ENCODE peak calls at places on chromosomes 1 and 21, in nine cellular contexts. One of them, this sample, is unnamed.

GRCh38 chr1:84862810-84863251 is 30.2 kb downstream of the LPAR3 start:
- DNase-seq in stimulated activated CD4-positive, alpha-beta T cell treated with anti-CD3 and anti-CD28 coated beads, Interleukin-4, amount 100 ng/mL, for 48 hours: peak
- DNase-seq in Calu3: no peak
- DNase-seq in uterus: no peak
- DNase-seq in AML-193: no peak
- DNase-seq in stomach: no peak
- DNase-seq in Caco-2: no peak
- DNase-seq in Daoy: no peak
- DNase-seq in astrocyte of the cerebellum: no peak
- DNase-seq in this sample: peak

GRCh38 chr1:77942400-77943140 is 36.3 kb downstream of the FUBP1 start:
- DNase-seq in stimulated activated CD4-positive, alpha-beta T cell treated with anti-CD3 and anti-CD28 coated beads, Interleukin-4, amount 100 ng/mL, for 48 hours: no peak
- DNase-seq in Calu3: no peak
- DNase-seq in uterus: no peak
- DNase-seq in AML-193: no peak
- DNase-seq in stomach: no peak
- DNase-seq in Caco-2: no peak
- DNase-seq in Daoy: no peak
- DNase-seq in astrocyte of the cerebellum: no peak
- DNase-seq in this sample: no peak

GRCh38 chr1:218531936-218532335 is 186.8 kb downstream of the TGFB2 start:
- DNase-seq in stimulated activated CD4-positive, alpha-beta T cell treated with anti-CD3 and anti-CD28 coated beads, Interleukin-4, amount 100 ng/mL, for 48 hours: no peak
- DNase-seq in Calu3: no peak
- DNase-seq in uterus: no peak
- DNase-seq in AML-193: no peak
- DNase-seq in stomach: no peak
- DNase-seq in Caco-2: no peak
- DNase-seq in Daoy: no peak
- DNase-seq in astrocyte of the cerebellum: no peak
- DNase-seq in this sample: no peak

GRCh38 chr21:36422279-36423098 is 37.3 kb downstream of the CHAF1B start:
- DNase-seq in stimulated activated CD4-positive, alpha-beta T cell treated with anti-CD3 and anti-CD28 coated beads, Interleukin-4, amount 100 ng/mL, for 48 hours: peak
- DNase-seq in Calu3: peak
- DNase-seq in uterus: no peak
- DNase-seq in AML-193: peak
- DNase-seq in stomach: peak
- DNase-seq in Caco-2: peak
- DNase-seq in Daoy: peak
- DNase-seq in astrocyte of the cerebellum: no peak
- DNase-seq in this sample: peak

GRCh38 chr1:31598980-31599379 is 18.5 kb upstream of the HCRTR1 start:
- DNase-seq in stimulated activated CD4-positive, alpha-beta T cell treated with anti-CD3 and anti-CD28 coated beads, Interleukin-4, amount 100 ng/mL, for 48 hours: no peak
- DNase-seq in Calu3: no peak
- DNase-seq in uterus: no peak
- DNase-seq in AML-193: no peak
- DNase-seq in stomach: no peak
- DNase-seq in Caco-2: no peak
- DNase-seq in Daoy: no peak
- DNase-seq in astrocyte of the cerebellum: no peak
- DNase-seq in this sample: no peak

GRCh38 chr1:11845641-11846335 is 1.8 kb downstream of the NPPA start:
- DNase-seq in stimulated activated CD4-positive, alpha-beta T cell treated with anti-CD3 and anti-CD28 coated beads, Interleukin-4, amount 100 ng/mL, for 48 hours: no peak
- DNase-seq in Calu3: no peak
- DNase-seq in uterus: no peak
- DNase-seq in AML-193: peak
- DNase-seq in stomach: no peak
- DNase-seq in Caco-2: no peak
- DNase-seq in Daoy: no peak
- DNase-seq in astrocyte of the cerebellum: peak
- DNase-seq in this sample: peak

GRCh38 chr1:80656011-80656627 is 1144.6 kb upstream of the ADGRL2 start:
- DNase-seq in stimulated activated CD4-positive, alpha-beta T cell treated with anti-CD3 and anti-CD28 coated beads, Interleukin-4, amount 100 ng/mL, for 48 hours: no peak
- DNase-seq in Calu3: peak
- DNase-seq in uterus: no peak
- DNase-seq in AML-193: no peak
- DNase-seq in stomach: peak
- DNase-seq in Caco-2: peak
- DNase-seq in Daoy: no peak
- DNase-seq in astrocyte of the cerebellum: no peak
- DNase-seq in this sample: no peak

GRCh38 chr1:86866665-86867064 is 47.3 kb downstream of the SELENOF start:
- DNase-seq in stimulated activated CD4-positive, alpha-beta T cell treated with anti-CD3 and anti-CD28 coated beads, Interleukin-4, amount 100 ng/mL, for 48 hours: no peak
- DNase-seq in Calu3: no peak
- DNase-seq in uterus: no peak
- DNase-seq in AML-193: no peak
- DNase-seq in stomach: no peak
- DNase-seq in Caco-2: no peak
- DNase-seq in Daoy: no peak
- DNase-seq in astrocyte of the cerebellum: no peak
- DNase-seq in this sample: no peak

GRCh38 chr1:228379666-228380065 is 27.0 kb downstream of the TRIM11 start:
- DNase-seq in stimulated activated CD4-positive, alpha-beta T cell treated with anti-CD3 and anti-CD28 coated beads, Interleukin-4, amount 100 ng/mL, for 48 hours: no peak
- DNase-seq in Calu3: no peak
- DNase-seq in uterus: no peak
- DNase-seq in AML-193: no peak
- DNase-seq in stomach: no peak
- DNase-seq in Caco-2: no peak
- DNase-seq in Daoy: no peak
- DNase-seq in astrocyte of the cerebellum: no peak
- DNase-seq in this sample: no peak

GRCh38 chr1:214966366-214966765 is 116.2 kb upstream of the KCNK2 start:
- DNase-seq in stimulated activated CD4-positive, alpha-beta T cell treated with anti-CD3 and anti-CD28 coated beads, Interleukin-4, amount 100 ng/mL, for 48 hours: no peak
- DNase-seq in Calu3: no peak
- DNase-seq in uterus: no peak
- DNase-seq in AML-193: no peak
- DNase-seq in stomach: no peak
- DNase-seq in Caco-2: no peak
- DNase-seq in Daoy: no peak
- DNase-seq in astrocyte of the cerebellum: no peak
- DNase-seq in this sample: no peak

GRCh38 chr1:57898531-57898930 is 474.7 kb upstream of the DAB1 start:
- DNase-seq in stimulated activated CD4-positive, alpha-beta T cell treated with anti-CD3 and anti-CD28 coated beads, Interleukin-4, amount 100 ng/mL, for 48 hours: no peak
- DNase-seq in Calu3: no peak
- DNase-seq in uterus: no peak
- DNase-seq in AML-193: no peak
- DNase-seq in stomach: no peak
- DNase-seq in Caco-2: no peak
- DNase-seq in Daoy: no peak
- DNase-seq in astrocyte of the cerebellum: no peak
- DNase-seq in this sample: no peak

GRCh38 chr1:192747942-192748341 is 60.9 kb upstream of the RGS2 start:
- DNase-seq in stimulated activated CD4-positive, alpha-beta T cell treated with anti-CD3 and anti-CD28 coated beads, Interleukin-4, amount 100 ng/mL, for 48 hours: no peak
- DNase-seq in Calu3: peak
- DNase-seq in uterus: no peak
- DNase-seq in AML-193: no peak
- DNase-seq in stomach: no peak
- DNase-seq in Caco-2: no peak
- DNase-seq in Daoy: no peak
- DNase-seq in astrocyte of the cerebellum: no peak
- DNase-seq in this sample: no peak

GRCh38 chr1:78114034-78114956 is 68.5 kb downstream of the GIPC2 start:
- DNase-seq in stimulated activated CD4-positive, alpha-beta T cell treated with anti-CD3 and anti-CD28 coated beads, Interleukin-4, amount 100 ng/mL, for 48 hours: peak
- DNase-seq in Calu3: peak
- DNase-seq in uterus: peak
- DNase-seq in AML-193: peak
- DNase-seq in stomach: peak
- DNase-seq in Caco-2: peak
- DNase-seq in Daoy: peak
- DNase-seq in astrocyte of the cerebellum: peak
- DNase-seq in this sample: peak

GRCh38 chr1:150022357-150022756 is 11.8 kb upstream of the OTUD7B start:
- DNase-seq in stimulated activated CD4-positive, alpha-beta T cell treated with anti-CD3 and anti-CD28 coated beads, Interleukin-4, amount 100 ng/mL, for 48 hours: no peak
- DNase-seq in Calu3: no peak
- DNase-seq in uterus: no peak
- DNase-seq in AML-193: no peak
- DNase-seq in stomach: no peak
- DNase-seq in Caco-2: peak
- DNase-seq in Daoy: no peak
- DNase-seq in astrocyte of the cerebellum: no peak
- DNase-seq in this sample: peak

GRCh38 chr1:20602851-20603450 is 14.1 kb downstream of the CDA start:
- DNase-seq in stimulated activated CD4-positive, alpha-beta T cell treated with anti-CD3 and anti-CD28 coated beads, Interleukin-4, amount 100 ng/mL, for 48 hours: no peak
- DNase-seq in Calu3: no peak
- DNase-seq in uterus: no peak
- DNase-seq in AML-193: peak
- DNase-seq in stomach: no peak
- DNase-seq in Caco-2: no peak
- DNase-seq in Daoy: peak
- DNase-seq in astrocyte of the cerebellum: no peak
- DNase-seq in this sample: no peak

GRCh38 chr21:37758997-37759396 is 157.3 kb downstream of the KCNJ6 start:
- DNase-seq in stimulated activated CD4-positive, alpha-beta T cell treated with anti-CD3 and anti-CD28 coated beads, Interleukin-4, amount 100 ng/mL, for 48 hours: no peak
- DNase-seq in Calu3: peak
- DNase-seq in uterus: no peak
- DNase-seq in AML-193: peak
- DNase-seq in stomach: peak
- DNase-seq in Caco-2: peak
- DNase-seq in Daoy: peak
- DNase-seq in astrocyte of the cerebellum: peak
- DNase-seq in this sample: peak

GRCh38 chr21:35048706-35049617 is at the start of gene RUNX1:
- DNase-seq in stimulated activated CD4-positive, alpha-beta T cell treated with anti-CD3 and anti-CD28 coated beads, Interleukin-4, amount 100 ng/mL, for 48 hours: no peak
- DNase-seq in Calu3: no peak
- DNase-seq in uterus: no peak
- DNase-seq in AML-193: peak
- DNase-seq in stomach: peak
- DNase-seq in Caco-2: no peak
- DNase-seq in Daoy: peak
- DNase-seq in astrocyte of the cerebellum: peak
- DNase-seq in this sample: peak

GRCh38 chr1:156708245-156708661 is 2.9 kb upstream of the CRABP2 start:
- DNase-seq in stimulated activated CD4-positive, alpha-beta T cell treated with anti-CD3 and anti-CD28 coated beads, Interleukin-4, amount 100 ng/mL, for 48 hours: no peak
- DNase-seq in Calu3: no peak
- DNase-seq in uterus: no peak
- DNase-seq in AML-193: no peak
- DNase-seq in stomach: no peak
- DNase-seq in Caco-2: no peak
- DNase-seq in Daoy: no peak
- DNase-seq in astrocyte of the cerebellum: no peak
- DNase-seq in this sample: no peak

GRCh38 chr1:203206116-203206687 is 19.7 kb upstream of the CHI3L1 start:
- DNase-seq in stimulated activated CD4-positive, alpha-beta T cell treated with anti-CD3 and anti-CD28 coated beads, Interleukin-4, amount 100 ng/mL, for 48 hours: no peak
- DNase-seq in Calu3: no peak
- DNase-seq in uterus: no peak
- DNase-seq in AML-193: no peak
- DNase-seq in stomach: no peak
- DNase-seq in Caco-2: peak
- DNase-seq in Daoy: no peak
- DNase-seq in astrocyte of the cerebellum: no peak
- DNase-seq in this sample: no peak

GRCh38 chr1:4425892-4426291 is 228.5 kb upstream of the AJAP1 start:
- DNase-seq in stimulated activated CD4-positive, alpha-beta T cell treated with anti-CD3 and anti-CD28 coated beads, Interleukin-4, amount 100 ng/mL, for 48 hours: peak
- DNase-seq in Calu3: no peak
- DNase-seq in uterus: peak
- DNase-seq in AML-193: no peak
- DNase-seq in stomach: no peak
- DNase-seq in Caco-2: no peak
- DNase-seq in Daoy: peak
- DNase-seq in astrocyte of the cerebellum: no peak
- DNase-seq in this sample: no peak

GRCh38 chr1:235708390-235708962 is 58.9 kb upstream of the GNG4 start:
- DNase-seq in stimulated activated CD4-positive, alpha-beta T cell treated with anti-CD3 and anti-CD28 coated beads, Interleukin-4, amount 100 ng/mL, for 48 hours: no peak
- DNase-seq in Calu3: no peak
- DNase-seq in uterus: no peak
- DNase-seq in AML-193: no peak
- DNase-seq in stomach: no peak
- DNase-seq in Caco-2: no peak
- DNase-seq in Daoy: peak
- DNase-seq in astrocyte of the cerebellum: peak
- DNase-seq in this sample: no peak

GRCh38 chr1:185441608-185442007 is 124.6 kb upstream of the IVNS1ABP start:
- DNase-seq in stimulated activated CD4-positive, alpha-beta T cell treated with anti-CD3 and anti-CD28 coated beads, Interleukin-4, amount 100 ng/mL, for 48 hours: no peak
- DNase-seq in Calu3: peak
- DNase-seq in uterus: no peak
- DNase-seq in AML-193: no peak
- DNase-seq in stomach: no peak
- DNase-seq in Caco-2: no peak
- DNase-seq in Daoy: peak
- DNase-seq in astrocyte of the cerebellum: peak
- DNase-seq in this sample: no peak

GRCh38 chr1:21924503-21925005 is 12.6 kb downstream of the HSPG2 start:
- DNase-seq in stimulated activated CD4-positive, alpha-beta T cell treated with anti-CD3 and anti-CD28 coated beads, Interleukin-4, amount 100 ng/mL, for 48 hours: no peak
- DNase-seq in Calu3: no peak
- DNase-seq in uterus: peak
- DNase-seq in AML-193: peak
- DNase-seq in stomach: no peak
- DNase-seq in Caco-2: no peak
- DNase-seq in Daoy: no peak
- DNase-seq in astrocyte of the cerebellum: no peak
- DNase-seq in this sample: no peak

GRCh38 chr1:240732390-240732789 is 120.4 kb upstream of the GREM2 start:
- DNase-seq in stimulated activated CD4-positive, alpha-beta T cell treated with anti-CD3 and anti-CD28 coated beads, Interleukin-4, amount 100 ng/mL, for 48 hours: no peak
- DNase-seq in Calu3: peak
- DNase-seq in uterus: no peak
- DNase-seq in AML-193: peak
- DNase-seq in stomach: no peak
- DNase-seq in Caco-2: no peak
- DNase-seq in Daoy: peak
- DNase-seq in astrocyte of the cerebellum: peak
- DNase-seq in this sample: peak

GRCh38 chr1:212667223-212668139 is 32.2 kb downstream of the BATF3 start:
- DNase-seq in stimulated activated CD4-positive, alpha-beta T cell treated with anti-CD3 and anti-CD28 coated beads, Interleukin-4, amount 100 ng/mL, for 48 hours: no peak
- DNase-seq in Calu3: peak
- DNase-seq in uterus: peak
- DNase-seq in AML-193: no peak
- DNase-seq in stomach: no peak
- DNase-seq in Caco-2: no peak
- DNase-seq in Daoy: peak
- DNase-seq in astrocyte of the cerebellum: peak
- DNase-seq in this sample: peak

GRCh38 chr1:154536570-154536969 is 21.9 kb downstream of the UBE2Q1 start:
- DNase-seq in stimulated activated CD4-positive, alpha-beta T cell treated with anti-CD3 and anti-CD28 coated beads, Interleukin-4, amount 100 ng/mL, for 48 hours: no peak
- DNase-seq in Calu3: no peak
- DNase-seq in uterus: no peak
- DNase-seq in AML-193: no peak
- DNase-seq in stomach: no peak
- DNase-seq in Caco-2: no peak
- DNase-seq in Daoy: no peak
- DNase-seq in astrocyte of the cerebellum: no peak
- DNase-seq in this sample: no peak

This sample was measured in Jurkat, Clone E6-1.